ENCODE peak calls at places on chromosomes 16 and 17, in seven cellular contexts. One of them, this sample, is unnamed.

GRCh38 chr17:12985431-12986285 is 32.2 kb downstream of the ELAC2 start:
- DNase-seq in GM23248: peak; percentile 35
- DNase-seq in PC-9: no peak
- DNase-seq in GM23338: no peak
- DNase-seq in Karpas-422: peak; percentile 90
- DNase-seq in PC-3: no peak
- DNase-seq in MM.1S: no peak
- DNase-seq in this sample: no peak

GRCh38 chr17:45288825-45289224 is 26.9 kb upstream of the SPATA32 start:
- DNase-seq in GM23248: no peak
- DNase-seq in PC-9: no peak
- DNase-seq in GM23338: no peak
- DNase-seq in Karpas-422: no peak
- DNase-seq in PC-3: no peak
- DNase-seq in MM.1S: no peak
- DNase-seq in this sample: no peak

GRCh38 chr17:29124135-29124930 is 55.9 kb downstream of the MYO18A start:
- DNase-seq in GM23248: peak; percentile 89
- DNase-seq in PC-9: peak; percentile 64
- DNase-seq in GM23338: peak; percentile 86
- DNase-seq in Karpas-422: peak; percentile 86
- DNase-seq in PC-3: peak; percentile 72
- DNase-seq in MM.1S: peak; percentile 62
- DNase-seq in this sample: peak; percentile 80

GRCh38 chr17:81683208-81683583 is 401 bp downstream of the ARL16 start:
- DNase-seq in GM23248: peak; percentile 55
- DNase-seq in PC-9: no peak
- DNase-seq in GM23338: no peak
- DNase-seq in Karpas-422: peak; percentile 66
- DNase-seq in PC-3: no peak
- DNase-seq in MM.1S: no peak
- DNase-seq in this sample: no peak

GRCh38 chr16:35746963-35747657 is 2287.7 kb downstream of the TP53TG3F start:
- DNase-seq in GM23248: no peak
- DNase-seq in PC-9: no peak
- DNase-seq in GM23338: no peak
- DNase-seq in Karpas-422: no peak
- DNase-seq in PC-3: no peak
- DNase-seq in MM.1S: no peak
- DNase-seq in this sample: no peak

GRCh38 chr17:79670537-79671386 is 59.9 kb upstream of the RBFOX3 start:
- DNase-seq in GM23248: peak; percentile 8
- DNase-seq in PC-9: no peak
- DNase-seq in GM23338: no peak
- DNase-seq in Karpas-422: no peak
- DNase-seq in PC-3: no peak
- DNase-seq in MM.1S: no peak
- DNase-seq in this sample: no peak

GRCh38 chr16:17470002-17470870 is 524 bp downstream of the XYLT1 start:
- DNase-seq in GM23248: peak; percentile 65
- DNase-seq in PC-9: no peak
- DNase-seq in GM23338: no peak
- DNase-seq in Karpas-422: peak; percentile 53
- DNase-seq in PC-3: no peak
- DNase-seq in MM.1S: peak; percentile 16
- DNase-seq in this sample: peak; percentile 55

GRCh38 chr17:50621562-50621961 is 13.1 kb upstream of the ABCC3 start:
- DNase-seq in GM23248: no peak
- DNase-seq in PC-9: no peak
- DNase-seq in GM23338: no peak
- DNase-seq in Karpas-422: no peak
- DNase-seq in PC-3: no peak
- DNase-seq in MM.1S: no peak
- DNase-seq in this sample: peak; percentile 73

GRCh38 chr17:36937961-36938565 is 788 bp downstream of the LHX1 start:
- DNase-seq in GM23248: peak; percentile 44
- DNase-seq in PC-9: peak; percentile 53
- DNase-seq in GM23338: peak; percentile 68
- DNase-seq in Karpas-422: no peak
- DNase-seq in PC-3: no peak
- DNase-seq in MM.1S: no peak
- DNase-seq in this sample: peak; percentile 69

GRCh38 chr17:59370580-59371299 is 39.3 kb downstream of the YPEL2 start:
- DNase-seq in GM23248: no peak
- DNase-seq in PC-9: no peak
- DNase-seq in GM23338: peak; percentile 18
- DNase-seq in Karpas-422: no peak
- DNase-seq in PC-3: no peak
- DNase-seq in MM.1S: no peak
- DNase-seq in this sample: no peak

GRCh38 chr16:68644303-68644702 is 807 bp upstream of the CDH3 start:
- DNase-seq in GM23248: no peak
- DNase-seq in PC-9: peak; percentile 33
- DNase-seq in GM23338: peak; percentile 74
- DNase-seq in Karpas-422: no peak
- DNase-seq in PC-3: no peak
- DNase-seq in MM.1S: no peak
- DNase-seq in this sample: no peak

GRCh38 chr17:13306310-13306962 is 288.6 kb upstream of the ELAC2 start:
- DNase-seq in GM23248: peak; percentile 89
- DNase-seq in PC-9: no peak
- DNase-seq in GM23338: peak; percentile 83
- DNase-seq in Karpas-422: peak; percentile 81
- DNase-seq in PC-3: peak; percentile 86
- DNase-seq in MM.1S: no peak
- DNase-seq in this sample: peak; percentile 60

GRCh38 chr16:7016986-7017385 is 315.7 kb upstream of the RBFOX1 start:
- DNase-seq in GM23248: no peak
- DNase-seq in PC-9: no peak
- DNase-seq in GM23338: no peak
- DNase-seq in Karpas-422: no peak
- DNase-seq in PC-3: no peak
- DNase-seq in MM.1S: no peak
- DNase-seq in this sample: no peak

DNA sequence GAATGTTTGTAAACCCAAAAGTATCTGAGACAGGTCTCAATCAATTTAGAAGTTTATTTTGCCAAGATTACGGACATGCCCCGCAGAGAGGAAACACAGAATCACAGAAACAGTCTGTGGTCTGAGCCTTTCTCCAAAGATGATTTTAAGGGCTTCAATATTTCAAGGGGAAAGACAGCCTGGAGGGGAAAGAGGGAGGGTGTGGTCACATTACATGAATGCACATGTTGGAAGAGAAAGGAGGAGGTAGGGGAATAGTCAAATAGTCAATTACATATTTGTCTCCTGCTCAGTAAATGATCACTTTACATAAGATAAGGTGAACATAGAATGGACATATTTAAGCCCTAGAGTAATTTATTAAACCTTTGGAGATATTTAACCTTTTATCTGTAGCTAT is 12.3 kb downstream of the UNC45B start:
- DNase-seq in GM23248: no peak
- DNase-seq in PC-9: no peak
- DNase-seq in GM23338: no peak
- DNase-seq in Karpas-422: no peak
- DNase-seq in PC-3: no peak
- DNase-seq in MM.1S: no peak
- DNase-seq in this sample: no peak
- H3K9me2 ChIP-seq in GM23248: no peaks in the 10 kb centered on the region
- H3K9me2 ChIP-seq in PC-9: no peaks in the 10 kb centered on the region
- H3K9me2 ChIP-seq in GM23338: peaks cover 3% of the 10 kb centered on the region
- H3K9me2 ChIP-seq in Karpas-422: no peaks in the 10 kb centered on the region
- H3K9me2 ChIP-seq in PC-3: no peaks in the 10 kb centered on the region
- H3K9me2 ChIP-seq in MM.1S: no peaks in the 10 kb centered on the region
- H3K9me2 ChIP-seq in this sample: peaks cover 3% of the 10 kb centered on the region

DNA sequence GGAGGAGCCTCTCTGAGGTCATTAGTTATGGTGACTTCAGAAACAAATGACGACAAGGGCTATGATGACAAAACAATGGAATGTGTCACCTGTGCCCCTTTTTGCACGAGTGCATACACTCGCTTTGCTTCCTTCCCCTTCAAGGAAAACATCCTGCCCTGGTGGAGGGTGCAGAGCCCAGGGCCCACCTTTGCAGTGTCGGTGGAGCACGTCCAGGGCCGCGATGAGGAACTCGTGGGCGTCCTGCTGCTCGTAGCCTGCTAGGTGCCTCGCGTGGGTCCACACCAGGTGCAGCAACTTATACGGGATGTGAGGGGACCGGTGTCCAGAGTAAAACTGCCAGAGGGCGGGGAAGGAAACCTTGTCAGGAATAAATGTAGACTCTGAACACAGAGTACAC is 27.2 kb downstream of the USP22 start:
- DNase-seq in GM23248: no peak
- DNase-seq in PC-9: no peak
- DNase-seq in GM23338: no peak
- DNase-seq in Karpas-422: no peak
- DNase-seq in PC-3: no peak
- DNase-seq in MM.1S: no peak
- DNase-seq in this sample: no peak
- H4K20me1 ChIP-seq in GM23248: peaks cover 5% of the 10 kb centered on the region
- H4K20me1 ChIP-seq in PC-9: peaks cover 92% of the 10 kb centered on the region
- H4K20me1 ChIP-seq in GM23338: peaks cover 82% of the 10 kb centered on the region
- H4K20me1 ChIP-seq in Karpas-422: peaks cover 75% of the 10 kb centered on the region
- H4K20me1 ChIP-seq in PC-3: peaks cover 85% of the 10 kb centered on the region
- H4K20me1 ChIP-seq in MM.1S: peaks cover 48% of the 10 kb centered on the region
- H4K20me1 ChIP-seq in this sample: peaks cover 100% of the 10 kb centered on the region

GRCh38 chr16:48517493-48517892 is 92.5 kb downstream of the N4BP1 start:
- DNase-seq in GM23248: no peak
- DNase-seq in PC-9: no peak
- DNase-seq in GM23338: no peak
- DNase-seq in Karpas-422: no peak
- DNase-seq in PC-3: no peak
- DNase-seq in MM.1S: no peak
- DNase-seq in this sample: no peak

GRCh38 chr16:48507346-48507745 is 102.6 kb downstream of the N4BP1 start:
- DNase-seq in GM23248: no peak
- DNase-seq in PC-9: no peak
- DNase-seq in GM23338: no peak
- DNase-seq in Karpas-422: no peak
- DNase-seq in PC-3: no peak
- DNase-seq in MM.1S: no peak
- DNase-seq in this sample: no peak

GRCh38 chr16:48511071-48511540 is 98.9 kb downstream of the N4BP1 start:
- DNase-seq in GM23248: peak; percentile 84
- DNase-seq in PC-9: no peak
- DNase-seq in GM23338: no peak
- DNase-seq in Karpas-422: no peak
- DNase-seq in PC-3: no peak
- DNase-seq in MM.1S: no peak
- DNase-seq in this sample: no peak

GRCh38 chr16:48507886-48508285 is 102.1 kb downstream of the N4BP1 start:
- DNase-seq in GM23248: no peak
- DNase-seq in PC-9: no peak
- DNase-seq in GM23338: no peak
- DNase-seq in Karpas-422: no peak
- DNase-seq in PC-3: no peak
- DNase-seq in MM.1S: no peak
- DNase-seq in this sample: no peak

DNA sequence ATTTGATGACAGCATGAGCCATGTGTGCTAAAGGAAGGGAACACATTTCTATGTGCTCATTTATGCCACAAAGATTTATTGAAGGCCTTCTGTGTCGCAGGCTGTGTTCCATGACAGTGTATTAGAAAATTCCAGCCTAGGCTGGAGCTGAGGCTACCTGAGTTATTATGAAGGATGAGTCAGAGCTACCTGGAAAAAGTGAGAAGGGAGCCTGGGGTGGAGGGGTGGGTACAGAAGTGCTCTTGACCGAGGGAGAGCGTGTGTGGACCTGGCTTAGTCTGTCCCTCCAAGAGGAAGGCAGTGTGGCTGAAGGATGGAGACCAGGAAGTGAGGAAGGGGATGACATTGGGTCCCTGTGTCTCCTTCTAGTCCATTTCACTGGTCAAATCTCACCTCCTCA is 98.3 kb downstream of the N4BP1 start:
- DNase-seq in GM23248: peak; percentile 36
- DNase-seq in PC-9: no peak
- DNase-seq in GM23338: no peak
- DNase-seq in Karpas-422: no peak
- DNase-seq in PC-3: no peak
- DNase-seq in MM.1S: no peak
- DNase-seq in this sample: no peak
- H3K9me2 ChIP-seq in GM23248: no peaks in the 10 kb centered on the region
- H3K9me2 ChIP-seq in PC-9: no peaks in the 10 kb centered on the region
- H3K9me2 ChIP-seq in GM23338: no peaks in the 10 kb centered on the region
- H3K9me2 ChIP-seq in Karpas-422: no peaks in the 10 kb centered on the region
- H3K9me2 ChIP-seq in PC-3: no peaks in the 10 kb centered on the region
- H3K9me2 ChIP-seq in MM.1S: no peaks in the 10 kb centered on the region
- H3K9me2 ChIP-seq in this sample: no peaks in the 10 kb centered on the region

GRCh38 chr16:85563031-85563430 is 50.1 kb upstream of the GSE1 start:
- DNase-seq in GM23248: no peak
- DNase-seq in PC-9: no peak
- DNase-seq in GM23338: no peak
- DNase-seq in Karpas-422: no peak
- DNase-seq in PC-3: no peak
- DNase-seq in MM.1S: no peak
- DNase-seq in this sample: no peak

GRCh38 chr16:85564277-85565051 is 48.7 kb upstream of the GSE1 start:
- DNase-seq in GM23248: no peak
- DNase-seq in PC-9: peak; percentile 31
- DNase-seq in GM23338: no peak
- DNase-seq in Karpas-422: peak; percentile 68
- DNase-seq in PC-3: peak; percentile 15
- DNase-seq in MM.1S: no peak
- DNase-seq in this sample: no peak

GRCh38 chr16:85565340-85565739 is 47.8 kb upstream of the GSE1 start:
- DNase-seq in GM23248: no peak
- DNase-seq in PC-9: no peak
- DNase-seq in GM23338: no peak
- DNase-seq in Karpas-422: no peak
- DNase-seq in PC-3: no peak
- DNase-seq in MM.1S: no peak
- DNase-seq in this sample: no peak

GRCh38 chr16:85562102-85562786 is 50.9 kb upstream of the GSE1 start:
- DNase-seq in GM23248: no peak
- DNase-seq in PC-9: no peak
- DNase-seq in GM23338: no peak
- DNase-seq in Karpas-422: no peak
- DNase-seq in PC-3: no peak
- DNase-seq in MM.1S: no peak
- DNase-seq in this sample: no peak

DNA sequence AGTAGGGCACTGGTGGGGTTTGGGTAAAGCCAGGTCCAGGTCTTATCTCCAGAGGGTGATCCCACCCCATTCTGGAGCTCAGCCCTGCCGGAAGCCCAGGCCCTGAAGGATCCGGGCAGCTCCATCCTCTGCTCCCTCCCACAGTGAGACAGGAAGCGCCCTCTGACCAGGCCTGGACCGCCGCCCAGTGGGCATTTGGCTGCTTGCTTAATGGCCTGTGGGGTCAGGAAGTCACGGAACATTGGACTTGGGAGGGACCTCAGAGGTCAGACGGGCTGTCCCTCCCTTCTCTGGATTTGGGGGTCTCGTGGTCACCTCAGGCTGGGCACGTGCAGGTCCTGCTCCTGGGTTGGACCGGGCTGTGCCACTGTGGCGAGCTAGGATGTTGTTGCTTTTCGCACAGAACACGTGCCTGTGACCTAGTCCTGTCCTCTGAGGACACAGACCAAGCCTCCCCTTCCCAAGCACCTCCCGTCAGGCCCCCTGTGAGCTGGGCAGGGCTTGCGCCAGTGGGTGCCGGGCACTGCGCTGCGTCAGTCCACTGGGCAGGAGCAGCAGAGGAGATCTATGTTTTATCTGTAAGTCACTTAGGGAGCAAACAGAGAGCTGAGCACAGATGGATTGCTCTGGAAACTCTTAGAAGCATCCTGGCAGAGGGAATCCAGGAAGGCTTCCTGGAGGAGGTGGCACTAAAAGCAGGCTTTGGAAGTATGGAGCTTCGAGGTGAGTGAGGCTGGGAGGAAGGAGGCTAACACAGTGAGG is 49.4 kb upstream of the GSE1 start:
- DNase-seq in GM23248: no peak
- DNase-seq in PC-9: peak; percentile 31
- DNase-seq in GM23338: no peak
- DNase-seq in Karpas-422: no peak
- DNase-seq in PC-3: peak; percentile 4
- DNase-seq in MM.1S: no peak
- DNase-seq in this sample: peak; percentile 90
- H4K20me1 ChIP-seq in GM23248: peaks cover 16% of the 10 kb centered on the region
- H4K20me1 ChIP-seq in PC-9: peaks cover 93% of the 10 kb centered on the region
- H4K20me1 ChIP-seq in GM23338: peaks cover 1% of the 10 kb centered on the region
- H4K20me1 ChIP-seq in Karpas-422: peaks cover 4% of the 10 kb centered on the region
- H4K20me1 ChIP-seq in PC-3: no peaks in the 10 kb centered on the region
- H4K20me1 ChIP-seq in MM.1S: no peaks in the 10 kb centered on the region
- H4K20me1 ChIP-seq in this sample: peaks cover 77% of the 10 kb centered on the region